ENCODE peak calls at places on chromosomes 13 and 19, in seven cellular contexts. Y is GM12878, V is SK-N-SH, X is K562, Z is HepG2, R is GM12892, Q is H1. O is an unnamed sample.

GRCh38 chr13:94073006-94073744 is 406.3 kb downstream of the DCT start:
- DNase-seq in Y (no peak), V (no peak), X (no peak), Z (no peak), R (no peak), Q (no peak), O (no peak)

GRCh38 chr13:40664100-40665060 is 2.1 kb downstream of the FOXO1 start:
- DNase-seq in Y (no peak), V (peak; percentile 70), X (peak; percentile 53), Z (peak; percentile 43), R (peak; percentile 42), Q (peak; percentile 59), O (peak; percentile 16)

GRCh38 chr13:89695343-89696257 is 1651.9 kb upstream of the MIR17HG start:
- DNase-seq in Y (no peak), V (peak; percentile 42), X (no peak), Z (peak; percentile 9), R (no peak), Q (peak; percentile 82), O (no peak)

GRCh38 chr19:8456064-8456463 is 11.3 kb downstream of the HNRNPM start:
- DNase-seq in Y (no peak), V (no peak), X (no peak), Z (no peak), R (no peak), Q (no peak), O (no peak)

GRCh38 chr19:46328079-46328478 is 18.8 kb upstream of the PPP5C start:
- DNase-seq in Y (no peak), V (no peak), X (no peak), Z (no peak), R (no peak), Q (no peak), O (no peak)

GRCh38 chr13:105638446-105638845 is 897.0 kb downstream of the EFNB2 start:
- DNase-seq in Y (no peak), V (no peak), X (no peak), Z (no peak), R (no peak), Q (no peak), O (no peak)

GRCh38 chr13:51861728-51862300 is at the start of gene CCDC70:
- DNase-seq in Y (no peak), V (no peak), X (peak; percentile 37), Z (no peak), R (no peak), Q (no peak), O (no peak)

GRCh38 chr19:34363094-34363493 is 1.9 kb upstream of the GPI start:
- DNase-seq in Y (no peak), V (no peak), X (peak; percentile 70), Z (peak; percentile 81), R (no peak), Q (no peak), O (no peak)

GRCh38 chr13:79723462-79724116 is 242.6 kb downstream of the NDFIP2 start:
- DNase-seq in Y (no peak), V (no peak), X (no peak), Z (peak; percentile 30), R (no peak), Q (no peak), O (no peak)

GRCh38 chr13:97386832-97387486 is 47.0 kb upstream of the RAP2A start:
- DNase-seq in Y (no peak), V (no peak), X (no peak), Z (no peak), R (no peak), Q (no peak), O (no peak)

GRCh38 chr13:74560325-74560724 is 426.1 kb upstream of the KLF12 start:
- DNase-seq in Y (peak; percentile 24), V (no peak), X (no peak), Z (no peak), R (no peak), Q (no peak), O (no peak)

GRCh38 chr13:113766035-113766800 is 7.2 kb downstream of the TMEM255B start:
- DNase-seq in Y (no peak), V (no peak), X (no peak), Z (no peak), R (no peak), Q (no peak), O (no peak)

GRCh38 chr19:1970806-1971502 is 30.0 kb downstream of the CSNK1G2 start:
- DNase-seq in Y (no peak), V (no peak), X (no peak), Z (no peak), R (no peak), Q (no peak), O (no peak)

GRCh38 chr19:36672368-36672767 is 5.7 kb upstream of the ZNF461 start:
- DNase-seq in Y (no peak), V (no peak), X (no peak), Z (no peak), R (no peak), Q (no peak), O (no peak)

GRCh38 chr13:70394149-70394548 is 285.9 kb upstream of the KLHL1 start:
- DNase-seq in Y (no peak), V (no peak), X (no peak), Z (no peak), R (no peak), Q (no peak), O (no peak)

GRCh38 chr13:50224534-50224933 is 209.3 kb downstream of the KCNRG start:
- DNase-seq in Y (no peak), V (no peak), X (no peak), Z (no peak), R (no peak), Q (no peak), O (no peak)

GRCh38 chr13:110610955-110611595 is 4.3 kb upstream of the NAXD start:
- DNase-seq in Y (peak; percentile 63), V (no peak), X (no peak), Z (no peak), R (no peak), Q (no peak), O (no peak)

GRCh38 chr13:22218784-22219183 is 547.9 kb downstream of the FGF9 start:
- DNase-seq in Y (no peak), V (no peak), X (no peak), Z (no peak), R (no peak), Q (no peak), O (no peak)

GRCh38 chr13:94556646-94557045 is 39.3 kb downstream of the TGDS start:
- DNase-seq in Y (no peak), V (no peak), X (no peak), Z (no peak), R (no peak), Q (no peak), O (no peak)

DNA sequence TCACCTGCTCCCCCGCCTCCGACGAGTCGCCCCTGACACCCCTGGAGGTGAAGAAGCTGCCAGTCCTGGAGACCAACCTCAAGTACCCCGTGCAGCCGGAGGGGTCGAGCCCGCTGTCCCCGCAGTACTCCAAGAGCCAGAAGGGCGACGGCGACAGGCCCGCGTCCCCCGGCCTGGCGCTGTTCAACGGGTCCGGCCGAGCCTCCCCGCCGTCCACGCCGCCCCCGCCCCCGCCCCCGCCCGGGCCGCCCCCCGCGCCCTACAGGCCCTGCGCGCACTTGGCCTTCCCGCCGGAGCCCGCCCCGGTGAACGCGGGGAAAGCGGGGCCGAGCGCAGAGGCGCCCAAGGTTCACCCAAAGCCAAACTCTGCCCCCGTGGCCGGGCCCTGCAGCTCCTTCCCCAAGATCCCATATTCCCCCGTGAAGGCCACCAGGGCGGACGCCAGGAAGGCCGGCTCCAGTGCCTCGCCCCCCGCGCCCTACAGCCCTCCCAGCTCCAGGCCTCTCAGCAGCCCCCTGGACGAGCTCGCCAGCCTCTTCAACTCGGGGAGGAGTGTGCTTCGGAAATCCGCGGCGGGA is 511.5 kb downstream of the MYO16 start:
- DNase-seq in Y (no peak), V (peak; percentile 73), X (no peak), Z (no peak), R (no peak), Q (no peak), O (no peak)
- TF ChIP-seq TAF1 in Y (no peak), V (no peak), X (no peak), Z (no peak), R (no peak), Q (no peak), O (no peak)

GRCh38 chr19:15372891-15373301 is 6.7 kb downstream of the AKAP8 start:
- DNase-seq in Y (no peak), V (peak; percentile 21), X (no peak), Z (no peak), R (no peak), Q (no peak), O (no peak)

GRCh38 chr19:15372470-15372869 is 7.1 kb downstream of the AKAP8 start:
- DNase-seq in Y (no peak), V (no peak), X (no peak), Z (no peak), R (no peak), Q (no peak), O (no peak)

GRCh38 chr19:15373644-15374043 is 5.9 kb downstream of the AKAP8 start:
- DNase-seq in Y (no peak), V (peak; percentile 25), X (no peak), Z (no peak), R (no peak), Q (no peak), O (no peak)

GRCh38 chr19:15374105-15374651 is 5.4 kb downstream of the AKAP8 start:
- DNase-seq in Y (no peak), V (peak; percentile 26), X (no peak), Z (no peak), R (no peak), Q (no peak), O (no peak)

DNA sequence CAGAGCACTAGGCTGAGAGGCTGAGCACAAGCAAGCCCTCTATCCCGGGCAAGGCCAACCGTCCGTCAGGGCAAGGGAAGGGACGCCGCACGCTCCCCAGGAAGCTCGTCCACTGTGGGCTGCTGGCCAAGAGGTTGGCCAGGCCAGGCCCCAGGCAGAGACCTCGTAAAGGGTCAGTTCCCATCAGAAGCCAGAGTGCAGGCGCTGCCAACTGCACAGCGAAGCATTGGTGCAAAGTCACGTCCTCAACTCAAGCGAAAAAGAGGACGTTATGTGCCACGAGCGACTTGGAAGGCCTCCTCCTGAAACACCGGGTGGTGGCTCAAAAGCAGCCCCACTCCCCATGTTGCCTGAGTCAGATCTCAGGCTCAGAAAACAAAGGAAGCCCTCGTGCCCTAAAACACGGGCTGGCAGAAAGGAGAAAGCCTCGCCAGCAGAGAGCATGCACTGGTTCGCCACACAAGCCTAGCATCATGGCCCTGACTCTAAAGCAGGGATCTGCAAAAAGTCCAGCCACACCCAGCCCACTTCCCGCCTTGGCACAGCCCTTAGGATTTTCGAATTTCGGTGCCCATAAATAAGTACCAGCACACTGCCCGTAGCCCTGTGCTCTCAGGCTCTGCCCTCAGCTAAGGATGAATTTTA is 4.7 kb downstream of the AKAP8 start:
- DNase-seq in Y (no peak), V (peak; percentile 43), X (no peak), Z (no peak), R (no peak), Q (no peak), O (no peak)
- TF ChIP-seq POLR2AphosphoS5 in Y (no peak), V (no peak), X (no peak), Z (no peak), R (no peak), Q (no peak), O (no peak)

DNA sequence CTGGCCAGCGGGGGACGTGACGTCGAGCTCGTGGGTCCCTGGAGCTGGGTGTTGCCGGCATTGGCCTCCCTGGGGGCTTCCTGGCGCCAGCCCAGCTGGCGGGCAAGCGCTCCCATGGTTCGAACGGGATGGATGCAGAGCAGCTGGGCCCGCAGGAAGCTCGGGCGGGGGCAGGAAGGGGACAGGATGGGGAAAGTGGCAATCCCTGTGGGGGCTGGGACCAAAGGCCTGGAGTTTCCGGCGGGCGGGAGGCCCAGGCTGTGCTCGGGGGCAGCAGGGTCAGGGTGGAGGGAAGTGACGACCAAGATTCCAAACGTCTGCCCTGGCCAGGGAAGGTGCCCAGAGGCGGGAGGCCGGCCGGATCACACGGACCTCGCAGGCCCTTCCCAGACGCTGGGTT is 19.3 kb downstream of the PALM start:
- DNase-seq in Y (no peak), V (no peak), X (no peak), Z (no peak), R (no peak), Q (no peak), O (no peak)
- TF ChIP-seq TAF1 in Y (no peak), V (no peak), X (no peak), Z (no peak), R (no peak), Q (no peak), O (no peak)

GRCh38 chr19:19514215-19514633 is 1.1 kb downstream of the TSSK6 start:
- DNase-seq in Y (no peak), V (no peak), X (no peak), Z (no peak), R (no peak), Q (no peak), O (no peak)
- TF ChIP-seq POLR2AphosphoS5 in Y (no peak), V (no peak), X (no peak), Z (no peak), R (no peak), Q (no peak), O (no peak)

O was measured in GM12891.